ENCODE peak calls at places on chromosomes 3 and 15, in four cellular contexts. One of them, this sample, is unnamed.

GRCh38 chr3:104566054-104566453 is 800.7 kb upstream of the ALCAM start:
- DNase-seq in body of pancreas: no peak
- DNase-seq in spleen: no peak
- DNase-seq in AG04450: no peak
- DNase-seq in this sample: no peak

GRCh38 chr3:171967137-171967783 is 72.1 kb upstream of the FNDC3B start:
- DNase-seq in body of pancreas: no peak
- DNase-seq in spleen: no peak
- DNase-seq in AG04450: peak
- DNase-seq in this sample: peak

GRCh38 chr3:59930170-59930569 is 880.3 kb upstream of the CFAP20DC start:
- DNase-seq in body of pancreas: no peak
- DNase-seq in spleen: no peak
- DNase-seq in AG04450: no peak
- DNase-seq in this sample: no peak

GRCh38 chr3:42387802-42388651 is 22.4 kb downstream of the LYZL4 start:
- DNase-seq in body of pancreas: no peak
- DNase-seq in spleen: no peak
- DNase-seq in AG04450: no peak
- DNase-seq in this sample: no peak

GRCh38 chr3:8561365-8561764 is 59.7 kb downstream of the LMCD1 start:
- DNase-seq in body of pancreas: no peak
- DNase-seq in spleen: no peak
- DNase-seq in AG04450: no peak
- DNase-seq in this sample: no peak

GRCh38 chr3:184727357-184728060 is 15.6 kb upstream of the MAGEF1 start:
- DNase-seq in body of pancreas: peak
- DNase-seq in spleen: no peak
- DNase-seq in AG04450: no peak
- DNase-seq in this sample: peak

GRCh38 chr3:183275418-183275817 is 22.4 kb downstream of the B3GNT5 start:
- DNase-seq in body of pancreas: no peak
- DNase-seq in spleen: no peak
- DNase-seq in AG04450: no peak
- DNase-seq in this sample: no peak

GRCh38 chr3:133211449-133211848 is 173.3 kb downstream of the TMEM108 start:
- DNase-seq in body of pancreas: no peak
- DNase-seq in spleen: no peak
- DNase-seq in AG04450: no peak
- DNase-seq in this sample: no peak

GRCh38 chr3:128491900-128492352 is 1.1 kb downstream of the GATA2 start:
- DNase-seq in body of pancreas: no peak
- DNase-seq in spleen: no peak
- DNase-seq in AG04450: no peak
- DNase-seq in this sample: no peak

GRCh38 chr3:49928511-49929017 is 1.0 kb downstream of the MON1A start:
- DNase-seq in body of pancreas: no peak
- DNase-seq in spleen: no peak
- DNase-seq in AG04450: no peak
- DNase-seq in this sample: no peak

GRCh38 chr15:32113224-32113623 is 82.9 kb downstream of the CHRNA7 start:
- DNase-seq in body of pancreas: no peak
- DNase-seq in spleen: no peak
- DNase-seq in AG04450: no peak
- DNase-seq in this sample: no peak

GRCh38 chr15:63083541-63083940 is 38.1 kb upstream of the LACTB start:
- DNase-seq in body of pancreas: no peak
- DNase-seq in spleen: no peak
- DNase-seq in AG04450: no peak
- DNase-seq in this sample: no peak

GRCh38 chr15:89358755-89359439 is 24.3 kb upstream of the POLG start:
- DNase-seq in body of pancreas: peak
- DNase-seq in spleen: peak
- DNase-seq in AG04450: peak
- DNase-seq in this sample: no peak

GRCh38 chr3:128432898-128433629 is 33.6 kb downstream of the DNAJB8 start:
- DNase-seq in body of pancreas: no peak
- DNase-seq in spleen: no peak
- DNase-seq in AG04450: no peak
- DNase-seq in this sample: no peak

GRCh38 chr3:171770689-171771620 is 39.3 kb downstream of the PLD1 start:
- DNase-seq in body of pancreas: peak
- DNase-seq in spleen: no peak
- DNase-seq in AG04450: peak
- DNase-seq in this sample: peak

GRCh38 chr15:64460737-64461576 is 579 bp downstream of the ZNF609 start:
- DNase-seq in body of pancreas: peak
- DNase-seq in spleen: no peak
- DNase-seq in AG04450: peak
- DNase-seq in this sample: peak

GRCh38 chr3:126309162-126309561 is 48.0 kb downstream of the KLF15 start:
- DNase-seq in body of pancreas: no peak
- DNase-seq in spleen: peak
- DNase-seq in AG04450: no peak
- DNase-seq in this sample: no peak

GRCh38 chr15:48250640-48251076 is 44.6 kb downstream of the SLC12A1 start:
- DNase-seq in body of pancreas: peak
- DNase-seq in spleen: no peak
- DNase-seq in AG04450: peak
- DNase-seq in this sample: peak

GRCh38 chr3:194727435-194728128 is 41.9 kb downstream of the FAM43A start:
- DNase-seq in body of pancreas: no peak
- DNase-seq in spleen: no peak
- DNase-seq in AG04450: peak
- DNase-seq in this sample: no peak

GRCh38 chr15:77975332-77976119 is 102.0 kb downstream of the TBC1D2B start:
- DNase-seq in body of pancreas: no peak
- DNase-seq in spleen: peak
- DNase-seq in AG04450: no peak
- DNase-seq in this sample: no peak

GRCh38 chr3:136250862-136251460 is 821 bp downstream of the PCCB start:
- DNase-seq in body of pancreas: peak
- DNase-seq in spleen: peak
- DNase-seq in AG04450: no peak
- DNase-seq in this sample: peak

GRCh38 chr15:82135645-82136044 is 89.8 kb upstream of the MEX3B start:
- DNase-seq in body of pancreas: no peak
- DNase-seq in spleen: no peak
- DNase-seq in AG04450: no peak
- DNase-seq in this sample: no peak

GRCh38 chr3:114626751-114627150 is 332.9 kb downstream of the TIGIT start:
- DNase-seq in body of pancreas: no peak
- DNase-seq in spleen: no peak
- DNase-seq in AG04450: no peak
- DNase-seq in this sample: no peak

GRCh38 chr3:47288966-47289910 is 6.5 kb downstream of the KLHL18 start:
- DNase-seq in body of pancreas: no peak
- DNase-seq in spleen: no peak
- DNase-seq in AG04450: no peak
- DNase-seq in this sample: no peak

GRCh38 chr15:57375827-57376694 is at the start of gene CGNL1:
- DNase-seq in body of pancreas: peak
- DNase-seq in spleen: no peak
- DNase-seq in AG04450: no peak
- DNase-seq in this sample: no peak

GRCh38 chr3:197713477-197713822 is 23.3 kb downstream of the RUBCN start:
- DNase-seq in body of pancreas: no peak
- DNase-seq in spleen: no peak
- DNase-seq in AG04450: no peak
- DNase-seq in this sample: no peak

GRCh38 chr3:46693897-46694235 is 387 bp upstream of the ALS2CL start:
- DNase-seq in body of pancreas: peak
- DNase-seq in spleen: peak
- DNase-seq in AG04450: no peak
- DNase-seq in this sample: no peak

DNA sequence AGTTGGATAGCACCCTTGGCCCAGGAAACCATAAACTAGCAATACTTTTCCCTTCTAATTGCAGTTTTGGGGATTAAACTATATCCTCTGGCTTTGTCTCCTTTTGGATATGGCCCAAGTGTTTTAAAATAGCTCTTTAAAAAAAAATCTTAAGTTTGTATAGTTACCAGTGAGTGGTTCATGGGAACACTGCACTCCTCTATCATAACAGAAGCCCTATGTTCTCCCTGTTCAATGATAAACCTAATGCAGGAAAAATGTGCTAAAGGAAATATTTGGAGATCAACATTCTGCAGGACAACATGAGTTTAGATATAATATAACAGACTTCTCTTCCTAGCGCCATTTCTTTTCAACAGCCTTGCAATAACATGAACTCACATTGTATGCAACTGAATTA is 13.1 kb downstream of the MRPL47 start:
- DNase-seq in body of pancreas: no peak
- DNase-seq in spleen: no peak
- DNase-seq in AG04450: no peak
- DNase-seq in this sample: no peak
- H3K4me3 ChIP-seq in body of pancreas: no peak
- H3K4me3 ChIP-seq in spleen: no peak
- H3K4me3 ChIP-seq in AG04450: no peak
- H3K4me3 ChIP-seq in this sample: no peak

GRCh38 chr15:90463381-90463780 is 66.3 kb upstream of the CRTC3 start:
- DNase-seq in body of pancreas: no peak
- DNase-seq in spleen: no peak
- DNase-seq in AG04450: no peak
- DNase-seq in this sample: no peak
- TF ChIP-seq CTCF in body of pancreas: no peak
- TF ChIP-seq CTCF in spleen: no peak
- TF ChIP-seq CTCF in AG04450: peak
- TF ChIP-seq CTCF in this sample: no peak

GRCh38 chr3:143124683-143125520 is 5.3 kb downstream of the CHST2 start:
- DNase-seq in body of pancreas: no peak
- DNase-seq in spleen: no peak
- DNase-seq in AG04450: no peak
- DNase-seq in this sample: no peak

GRCh38 chr3:143121240-143122088 is 1.9 kb downstream of the CHST2 start:
- DNase-seq in body of pancreas: peak
- DNase-seq in spleen: peak
- DNase-seq in AG04450: peak
- DNase-seq in this sample: no peak

GRCh38 chr3:143122089-143122430 is 2.5 kb downstream of the CHST2 start:
- DNase-seq in body of pancreas: no peak
- DNase-seq in spleen: peak
- DNase-seq in AG04450: no peak
- DNase-seq in this sample: no peak

GRCh38 chr3:143122608-143123352 is 3.2 kb downstream of the CHST2 start:
- DNase-seq in body of pancreas: no peak
- DNase-seq in spleen: no peak
- DNase-seq in AG04450: no peak
- DNase-seq in this sample: no peak

GRCh38 chr3:143123353-143123974 is 3.9 kb downstream of the CHST2 start:
- DNase-seq in body of pancreas: no peak
- DNase-seq in spleen: no peak
- DNase-seq in AG04450: no peak
- DNase-seq in this sample: no peak
- H3K4me3 ChIP-seq in body of pancreas: no peak
- H3K4me3 ChIP-seq in spleen: peak
- H3K4me3 ChIP-seq in AG04450: no peak
- H3K4me3 ChIP-seq in this sample: peak

DNA sequence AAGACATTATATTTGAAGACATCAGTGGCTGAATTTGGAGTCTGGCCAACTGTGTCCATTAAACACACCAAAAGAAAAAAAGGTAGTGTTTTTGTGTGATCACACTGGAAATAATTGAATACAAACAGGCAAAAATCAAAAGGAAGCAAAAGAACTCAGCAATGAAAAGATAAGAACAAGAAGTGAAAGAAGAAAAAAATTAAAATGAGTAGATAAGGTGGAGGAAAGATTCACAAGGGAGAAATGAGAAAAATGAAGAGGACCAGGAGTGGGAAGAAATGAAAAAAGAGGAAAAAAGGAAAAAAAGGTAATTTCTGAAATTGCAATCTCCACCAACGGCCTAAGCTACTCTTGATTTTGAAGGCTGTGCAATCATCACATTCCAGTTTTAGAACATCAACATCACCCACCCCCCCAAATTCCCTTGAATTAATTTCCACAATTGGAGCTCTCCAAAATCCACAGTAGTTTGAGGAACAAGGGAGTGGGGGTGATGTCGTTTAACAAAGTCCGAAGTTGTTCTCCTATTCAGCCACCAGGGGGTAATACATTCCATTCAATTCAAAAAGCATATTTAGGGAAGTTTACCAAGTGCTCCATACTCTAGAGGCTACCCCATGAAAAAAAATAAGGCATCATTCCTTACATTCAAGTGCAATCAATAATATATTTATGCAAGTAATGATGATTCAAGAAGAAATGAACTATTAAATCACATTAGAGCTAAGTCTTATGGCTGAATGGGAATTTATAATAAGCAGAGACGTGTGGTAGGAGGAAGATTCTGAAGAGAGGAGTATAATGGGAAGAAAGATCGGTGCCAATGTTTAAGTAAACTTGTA is 37.4 kb downstream of the ZNF860 start:
- DNase-seq in body of pancreas: no peak
- DNase-seq in spleen: no peak
- DNase-seq in AG04450: no peak
- DNase-seq in this sample: no peak
- TF ChIP-seq CTCF in body of pancreas: peak
- TF ChIP-seq CTCF in spleen: peak
- TF ChIP-seq CTCF in AG04450: peak
- TF ChIP-seq CTCF in this sample: peak

GRCh38 chr3:123397921-123398785 is 50.7 kb downstream of the ADCY5 start:
- DNase-seq in body of pancreas: no peak
- DNase-seq in spleen: peak
- DNase-seq in AG04450: no peak
- DNase-seq in this sample: no peak
- H3K4me3 ChIP-seq in body of pancreas: no peak
- H3K4me3 ChIP-seq in spleen: no peak
- H3K4me3 ChIP-seq in AG04450: no peak
- H3K4me3 ChIP-seq in this sample: no peak

GRCh38 chr3:62672988-62673313 is 202.3 kb downstream of the CADPS start:
- DNase-seq in body of pancreas: no peak
- DNase-seq in spleen: no peak
- DNase-seq in AG04450: no peak
- DNase-seq in this sample: no peak
- TF ChIP-seq CTCF in body of pancreas: no peak
- TF ChIP-seq CTCF in spleen: no peak
- TF ChIP-seq CTCF in AG04450: no peak
- TF ChIP-seq CTCF in this sample: no peak

GRCh38 chr3:151278223-151278622 is at the start of gene P2RY14:
- DNase-seq in body of pancreas: no peak
- DNase-seq in spleen: no peak
- DNase-seq in AG04450: no peak
- DNase-seq in this sample: no peak
- H3K4me3 ChIP-seq in body of pancreas: no peak
- H3K4me3 ChIP-seq in spleen: no peak
- H3K4me3 ChIP-seq in AG04450: no peak
- H3K4me3 ChIP-seq in this sample: no peak

This sample was measured in HFF-Myc.